ENCODE peak calls at places on chromosomes 5 and 9, in four cellular contexts. O, X, L and N are unnamed samples.

GRCh38 chr5:109825450-109825849 is 135.7 kb downstream of the MAN2A1 start:
- DNase-seq in O (no peak), X (peak; percentile 38), L (no peak), N (no peak)

GRCh38 chr5:175654807-175655206 is 3.1 kb upstream of the HRH2 start:
- DNase-seq in O (no peak), X (no peak), L (no peak), N (no peak)

GRCh38 chr5:4191703-4192102 is 596.1 kb downstream of the IRX1 start:
- DNase-seq in O (no peak), X (no peak), L (no peak), N (no peak)

GRCh38 chr5:445591-445990 is 2.6 kb downstream of the EXOC3 start:
- DNase-seq in O (no peak), X (no peak), L (no peak), N (no peak)

GRCh38 chr5:146884230-146884629 is 5.7 kb upstream of the PPP2R2B start:
- DNase-seq in O (no peak), X (no peak), L (no peak), N (no peak)

GRCh38 chr5:111984044-111984443 is 227.1 kb upstream of the NREP start:
- DNase-seq in O (peak; percentile 23), X (peak; percentile 88), L (no peak), N (peak; percentile 7)

GRCh38 chr9:134597957-134598883 is 43.4 kb upstream of the COL5A1 start:
- DNase-seq in O (peak; percentile 31), X (peak; percentile 69), L (no peak), N (no peak)

GRCh38 chr5:141492168-141492885 is 3.4 kb downstream of the PCDHGC5 start:
- DNase-seq in O (no peak), X (no peak), L (no peak), N (no peak)

GRCh38 chr5:138035605-138036537 is 3.0 kb upstream of the FAM13B start:
- DNase-seq in O (peak; percentile 91), X (peak; percentile 92), L (peak; percentile 95), N (peak; percentile 95)

GRCh38 chr5:40674661-40675235 is 5.0 kb upstream of the PTGER4 start:
- DNase-seq in O (no peak), X (no peak), L (no peak), N (no peak)

GRCh38 chr5:104126980-104127379 is 564.4 kb upstream of the NUDT12 start:
- DNase-seq in O (no peak), X (no peak), L (no peak), N (no peak)

GRCh38 chr5:144328505-144328904 is 157.8 kb downstream of the KCTD16 start:
- DNase-seq in O (no peak), X (no peak), L (no peak), N (no peak)

GRCh38 chr9:126761274-126761673 is 43.6 kb upstream of the ZBTB43 start:
- DNase-seq in O (no peak), X (no peak), L (peak; percentile 14), N (no peak)

GRCh38 chr5:43773032-43773830 is 170.3 kb downstream of the NNT start:
- DNase-seq in O (no peak), X (peak; percentile 31), L (no peak), N (peak; percentile 11)

GRCh38 chr9:129826759-129827158 is 2.8 kb upstream of the TOR1A start:
- DNase-seq in O (no peak), X (no peak), L (no peak), N (no peak)